ENCODE peak calls at places on chromosome 13, in nine cellular contexts. M, X, O, R, V, E, U, T and D are unnamed samples.
A peak's percentile ranks its signal among the peaks of the same experiment; 100 is the strongest.

GRCh38 chr13:103883152-103883551 is 816.9 kb upstream of the SLC10A2 start:
- DNase-seq in M (peak; percentile 84), X (peak; percentile 92), O (peak; percentile 46), R (peak; percentile 37), V (peak; percentile 94), E (peak; percentile 16), U (peak; percentile 65), T (no peak), D (peak; percentile 95)

GRCh38 chr13:46119883-46120614 is 15.2 kb upstream of the CPB2 start:
- DNase-seq in M (no peak), X (no peak), O (no peak), R (peak; percentile 41), V (no peak), E (no peak), U (no peak), T (no peak), D (peak; percentile 84)

GRCh38 chr13:107977175-107977574 is 238.2 kb downstream of the LIG4 start:
- DNase-seq in M (no peak), X (peak; percentile 86), O (no peak), R (no peak), V (no peak), E (no peak), U (no peak), T (no peak), D (no peak)

GRCh38 chr13:98278068-98278619 is 101.1 kb upstream of the RNF113B start:
- DNase-seq in M (no peak), X (no peak), O (no peak), R (no peak), V (no peak), E (no peak), U (no peak), T (no peak), D (no peak)

GRCh38 chr13:79353698-79354097 is 52.4 kb downstream of the RBM26 start:
- DNase-seq in M (no peak), X (no peak), O (no peak), R (no peak), V (no peak), E (no peak), U (no peak), T (no peak), D (no peak)

GRCh38 chr13:26952551-26953138 is 192.1 kb upstream of the GPR12 start:
- DNase-seq in M (no peak), X (no peak), O (no peak), R (no peak), V (no peak), E (no peak), U (no peak), T (no peak), D (peak; percentile 55)

GRCh38 chr13:48126944-48127814 is 32.3 kb upstream of the MED4 start:
- DNase-seq in M (peak; percentile 71), X (peak; percentile 25), O (peak; percentile 51), R (peak; percentile 83), V (peak; percentile 64), E (peak; percentile 45), U (peak; percentile 22), T (no peak), D (peak; percentile 59)

GRCh38 chr13:112516218-112516617 is 71.7 kb downstream of the TUBGCP3 start:
- DNase-seq in M (no peak), X (no peak), O (no peak), R (no peak), V (no peak), E (no peak), U (no peak), T (no peak), D (no peak)

GRCh38 chr13:49132479-49133002 is 87.6 kb upstream of the MLNR start:
- DNase-seq in M (no peak), X (no peak), O (no peak), R (no peak), V (no peak), E (no peak), U (no peak), T (no peak), D (no peak)

GRCh38 chr13:45242070-45242469 is 41.2 kb upstream of the KCTD4 start:
- DNase-seq in M (peak; percentile 23), X (no peak), O (no peak), R (peak; percentile 79), V (peak; percentile 66), E (no peak), U (no peak), T (no peak), D (no peak)